ENCODE peak calls at places on chromosomes 6 and 20, in ten cellular contexts. R, P, C, O, G, I, T, N, Z and E are unnamed samples.

GRCh38 chr6:149316740-149317655 is 514 bp upstream of the TAB2 start:
- DNase-seq in R (peak), P (peak), C (peak), O (peak), G (peak), I (peak), T (peak), N (peak), Z (peak), E (peak)

GRCh38 chr6:142568857-142569597 is 267.2 kb downstream of the ADGRG6 start:
- DNase-seq in R (no peak), P (no peak), C (no peak), O (no peak), G (no peak), I (no peak), T (peak), N (no peak), Z (no peak), E (no peak)

GRCh38 chr6:7526755-7527154 is 14.7 kb upstream of the DSP start:
- DNase-seq in R (no peak), P (no peak), C (no peak), O (no peak), G (no peak), I (no peak), T (no peak), N (no peak), Z (no peak), E (no peak)

GRCh38 chr6:56965126-56965525 is 10.2 kb downstream of the BEND6 start:
- DNase-seq in R (no peak), P (no peak), C (no peak), O (no peak), G (no peak), I (no peak), T (no peak), N (no peak), Z (no peak), E (no peak)

GRCh38 chr6:125818659-125819297 is 28.0 kb downstream of the NCOA7 start:
- DNase-seq in R (no peak), P (peak), C (no peak), O (no peak), G (no peak), I (no peak), T (no peak), N (no peak), Z (no peak), E (no peak)

GRCh38 chr6:7910298-7910653 is 312 bp downstream of the TXNDC5 start:
- DNase-seq in R (no peak), P (no peak), C (no peak), O (no peak), G (no peak), I (no peak), T (no peak), N (no peak), Z (no peak), E (no peak)

GRCh38 chr6:53483423-53484353 is 61.2 kb downstream of the GCLC start:
- DNase-seq in R (peak), P (no peak), C (no peak), O (no peak), G (no peak), I (no peak), T (no peak), N (no peak), Z (no peak), E (peak)

GRCh38 chr6:12170351-12171079 is 119.6 kb upstream of the EDN1 start:
- DNase-seq in R (no peak), P (peak), C (no peak), O (no peak), G (no peak), I (no peak), T (no peak), N (no peak), Z (no peak), E (no peak)

GRCh38 chr20:14612389-14612788 is 275.0 kb upstream of the FLRT3 start:
- DNase-seq in R (no peak), P (peak), C (no peak), O (no peak), G (no peak), I (no peak), T (no peak), N (no peak), Z (no peak), E (no peak)

GRCh38 chr20:2709205-2709981 is 16.8 kb downstream of the EBF4 start:
- DNase-seq in R (no peak), P (no peak), C (no peak), O (no peak), G (no peak), I (no peak), T (no peak), N (no peak), Z (no peak), E (no peak)

GRCh38 chr6:44898296-44898930 is 429.7 kb upstream of the RUNX2 start:
- DNase-seq in R (no peak), P (no peak), C (no peak), O (no peak), G (no peak), I (no peak), T (peak), N (no peak), Z (no peak), E (no peak)

GRCh38 chr20:38515631-38516030 is 43.0 kb downstream of the RALGAPB start:
- DNase-seq in R (no peak), P (no peak), C (no peak), O (no peak), G (no peak), I (no peak), T (no peak), N (no peak), Z (no peak), E (no peak)

GRCh38 chr6:80249897-80250296 is 143.4 kb downstream of the BCKDHB start:
- DNase-seq in R (no peak), P (no peak), C (no peak), O (no peak), G (no peak), I (no peak), T (no peak), N (no peak), Z (no peak), E (no peak)

GRCh38 chr6:10237284-10238043 is 177.4 kb downstream of the TFAP2A start:
- DNase-seq in R (peak), P (no peak), C (no peak), O (no peak), G (no peak), I (no peak), T (peak), N (no peak), Z (peak), E (no peak)

GRCh38 chr6:118542184-118542952 is 5.7 kb upstream of the PLN start:
- DNase-seq in R (no peak), P (no peak), C (no peak), O (no peak), G (no peak), I (no peak), T (peak), N (no peak), Z (no peak), E (no peak)

GRCh38 chr6:170208171-170208601 is 82.7 kb downstream of the DLL1 start:
- DNase-seq in R (no peak), P (no peak), C (no peak), O (no peak), G (no peak), I (no peak), T (no peak), N (no peak), Z (no peak), E (no peak)